ENCODE peak calls at places on chromosomes 13 and 19, in seven cellular contexts. K, I, L, B, A, X and R are unnamed samples.

GRCh38 chr13:72983085-72983768 is 75.6 kb upstream of the KLF5 start:
- DNase-seq in K (peak; percentile 72), I (peak; percentile 78), L (peak; percentile 69), B (no peak), A (peak; percentile 79), X (no peak), R (no peak)

GRCh38 chr13:49690990-49691886 is at the start of gene EBPL:
- DNase-seq in K (peak; percentile 93), I (peak; percentile 79), L (peak; percentile 91), B (peak; percentile 92), A (peak; percentile 84), X (peak; percentile 95), R (peak; percentile 85)

GRCh38 chr19:19538077-19538764 is at the start of gene CILP2:
- DNase-seq in K (peak; percentile 32), I (no peak), L (no peak), B (peak; percentile 28), A (no peak), X (no peak), R (peak; percentile 58)

GRCh38 chr13:106534844-106535551 is 464 bp downstream of the EFNB2 start:
- DNase-seq in K (peak; percentile 28), I (peak; percentile 12), L (no peak), B (peak; percentile 13), A (no peak), X (no peak), R (peak; percentile 35)

GRCh38 chr19:30406220-30406944 is 34.2 kb downstream of the ZNF536 start:
- DNase-seq in K (no peak), I (no peak), L (no peak), B (no peak), A (no peak), X (no peak), R (no peak)

GRCh38 chr13:94328336-94329041 is 151.0 kb downstream of the DCT start:
- DNase-seq in K (no peak), I (no peak), L (no peak), B (no peak), A (no peak), X (no peak), R (no peak)

GRCh38 chr13:98534821-98535220 is 42.1 kb downstream of the STK24 start:
- DNase-seq in K (no peak), I (no peak), L (peak; percentile 68), B (no peak), A (no peak), X (no peak), R (no peak)

GRCh38 chr19:6734096-6734696 is 3.2 kb downstream of the GPR108 start:
- DNase-seq in K (no peak), I (no peak), L (no peak), B (no peak), A (no peak), X (no peak), R (no peak)

GRCh38 chr13:33318744-33319143 is 33.2 kb upstream of the STARD13 start:
- DNase-seq in K (no peak), I (no peak), L (no peak), B (no peak), A (peak; percentile 1), X (no peak), R (no peak)

GRCh38 chr19:3368848-3369336 is 2.5 kb downstream of the NFIC start:
- DNase-seq in K (peak; percentile 56), I (peak; percentile 59), L (peak; percentile 72), B (no peak), A (peak; percentile 67), X (no peak), R (no peak)

GRCh38 chr13:92164822-92165221 is 766.4 kb downstream of the GPC5 start:
- DNase-seq in K (no peak), I (no peak), L (no peak), B (no peak), A (no peak), X (no peak), R (no peak)

GRCh38 chr19:13619203-13619632 is 112.9 kb upstream of the CACNA1A start:
- DNase-seq in K (peak; percentile 5), I (peak; percentile 41), L (peak; percentile 50), B (no peak), A (peak; percentile 12), X (no peak), R (no peak)

GRCh38 chr19:37932985-37933953 is 26.3 kb downstream of the SIPA1L3 start:
- DNase-seq in K (peak; percentile 18), I (peak; percentile 24), L (peak; percentile 53), B (peak; percentile 77), A (peak; percentile 58), X (no peak), R (no peak)

GRCh38 chr19:18488838-18489626 is 32.8 kb downstream of the ELL start:
- DNase-seq in K (no peak), I (no peak), L (no peak), B (peak; percentile 30), A (no peak), X (no peak), R (peak; percentile 37)
- TF ChIP-seq CTCF in K (peak; percentile 25), I (peak; percentile 28), L (peak; percentile 60), B (peak; percentile 52), A (no peak), X (no peak), R (peak; percentile 63)

DNA sequence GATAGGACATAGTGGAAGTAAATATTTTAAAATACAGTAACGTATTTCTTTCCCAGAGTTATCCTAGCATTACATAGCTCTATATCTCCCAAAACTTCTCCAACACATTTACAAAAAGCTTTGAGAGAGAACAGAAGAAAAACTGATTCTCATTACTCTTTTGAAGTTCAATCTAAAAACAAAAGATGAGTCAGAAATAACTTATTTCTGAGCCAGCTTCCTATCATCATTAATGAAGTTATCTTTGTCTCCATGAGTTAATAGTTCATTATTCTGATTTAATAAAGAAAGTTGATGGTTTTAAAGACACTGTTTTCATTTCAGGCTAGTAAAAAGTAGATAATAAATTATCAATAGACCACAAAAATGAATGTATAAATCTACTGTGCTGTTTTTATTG is 446.7 kb upstream of the SPRY2 start:
- DNase-seq in K (no peak), I (no peak), L (no peak), B (no peak), A (no peak), X (no peak), R (no peak)
- TF ChIP-seq CTCF in K (no peak), I (no peak), L (no peak), B (no peak), A (no peak), X (no peak), R (no peak)

GRCh38 chr13:112761701-112762689 is 72.2 kb downstream of the ATP11A start:
- DNase-seq in K (peak; percentile 89), I (peak; percentile 94), L (no peak), B (no peak), A (no peak), X (no peak), R (no peak)
- TF ChIP-seq CTCF in K (peak; percentile 37), I (peak; percentile 54), L (no peak), B (no peak), A (no peak), X (no peak), R (no peak)

GRCh38 chr19:48636859-48637448 is at the start of gene DBP:
- DNase-seq in K (no peak), I (no peak), L (no peak), B (peak; percentile 49), A (no peak), X (peak; percentile 81), R (no peak)
- TF ChIP-seq CTCF in K (peak; percentile 10), I (peak; percentile 12), L (peak; percentile 27), B (no peak), A (peak; percentile 43), X (no peak), R (peak; percentile 31)

GRCh38 chr13:69857188-69857821 is 250.3 kb upstream of the ATXN8OS start:
- DNase-seq in K (peak; percentile 37), I (peak; percentile 12), L (peak; percentile 41), B (peak; percentile 66), A (peak; percentile 13), X (no peak), R (no peak)
- TF ChIP-seq CTCF in K (peak; percentile 56), I (peak; percentile 39), L (peak; percentile 65), B (peak; percentile 67), A (peak; percentile 86), X (peak; percentile 26), R (peak; percentile 79)

GRCh38 chr13:45048890-45049407 is 59.6 kb downstream of the GPALPP1 start:
- DNase-seq in K (no peak), I (no peak), L (no peak), B (peak; percentile 7), A (no peak), X (no peak), R (no peak)

GRCh38 chr13:45046445-45046844 is 57.1 kb downstream of the GPALPP1 start:
- DNase-seq in K (no peak), I (no peak), L (no peak), B (no peak), A (no peak), X (no peak), R (no peak)

GRCh38 chr13:45051315-45051714 is 62.0 kb downstream of the GPALPP1 start:
- DNase-seq in K (no peak), I (no peak), L (no peak), B (no peak), A (no peak), X (no peak), R (no peak)

GRCh38 chr13:45049478-45049877 is 60.1 kb downstream of the GPALPP1 start:
- DNase-seq in K (no peak), I (no peak), L (no peak), B (no peak), A (no peak), X (no peak), R (no peak)

DNA sequence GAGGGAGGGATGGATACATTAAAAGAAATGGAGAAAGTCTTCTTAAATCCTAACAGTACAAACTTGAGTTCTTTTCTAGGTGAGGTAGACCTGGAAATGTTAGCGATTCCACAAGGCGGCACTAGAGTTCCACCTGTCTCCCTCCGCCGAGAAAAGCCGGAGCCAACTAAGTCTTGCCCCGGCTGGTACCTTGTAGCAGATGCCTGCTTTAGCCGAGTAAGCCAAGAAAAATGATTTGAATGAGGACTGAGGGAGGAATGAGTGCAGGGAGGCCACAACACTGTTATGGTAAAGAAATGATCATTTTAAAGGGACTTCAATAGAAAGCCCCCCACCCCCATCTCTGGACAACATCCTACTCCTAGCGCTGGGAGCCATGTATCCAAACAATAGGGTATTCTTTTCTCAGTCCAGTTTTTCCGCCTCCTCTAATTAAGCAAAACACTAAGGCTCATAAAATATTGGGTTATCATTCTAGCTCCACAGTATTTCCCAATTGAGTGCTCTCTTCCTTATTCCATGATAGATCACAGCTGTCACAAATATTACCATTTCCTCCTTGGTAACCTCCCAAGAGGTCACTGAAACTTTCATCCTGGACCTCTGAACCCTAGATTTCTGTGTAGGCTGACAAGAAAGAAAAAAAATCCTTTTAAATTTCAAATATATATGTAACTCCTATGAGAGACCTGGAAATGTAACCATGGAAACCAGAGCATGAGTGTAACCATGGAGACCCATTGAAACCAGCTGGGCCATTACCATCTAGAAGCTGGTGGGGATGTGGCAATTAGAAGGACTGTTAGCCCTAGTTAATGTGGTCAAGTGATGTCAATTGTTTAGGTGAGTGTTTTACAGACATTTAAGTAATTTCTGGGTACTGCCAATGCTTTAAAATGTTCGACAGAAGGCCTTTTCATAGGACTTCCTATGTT is 58.3 kb downstream of the GPALPP1 start:
- DNase-seq in K (peak; percentile 88), I (peak; percentile 88), L (peak; percentile 73), B (peak; percentile 85), A (peak; percentile 79), X (peak; percentile 79), R (peak; percentile 55)
- TF ChIP-seq CTCF in K (peak; percentile 92), I (peak; percentile 91), L (peak; percentile 98), B (peak; percentile 89), A (peak; percentile 92), X (peak; percentile 76), R (peak; percentile 92)

DNA sequence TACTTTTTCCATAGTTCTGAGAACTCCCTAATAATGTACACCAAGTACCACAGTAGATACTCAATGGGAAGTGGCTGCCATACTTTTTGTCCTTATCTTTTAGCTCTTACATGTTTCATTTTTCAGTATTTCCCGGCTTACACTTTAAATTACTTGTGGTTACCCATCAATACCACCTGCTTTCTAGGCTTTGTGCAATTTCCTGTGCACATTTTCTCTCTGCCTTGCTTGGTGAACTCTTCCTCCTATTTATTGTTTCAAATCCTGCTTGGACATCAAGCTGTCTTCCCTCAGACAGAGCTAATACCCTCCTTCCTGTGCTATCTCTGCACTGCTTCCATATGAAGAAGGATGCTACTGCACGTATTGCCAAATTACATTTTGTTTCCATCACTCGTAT is 5.9 kb downstream of the ZAR1L start:
- DNase-seq in K (no peak), I (no peak), L (no peak), B (no peak), A (no peak), X (no peak), R (no peak)
- TF ChIP-seq CTCF in K (no peak), I (no peak), L (no peak), B (no peak), A (no peak), X (no peak), R (no peak)